ENCODE peak calls at places on chromosome 14, in six cellular contexts. One of them, this sample, is unnamed.

GRCh38 chr14:99317231-99318090 is 45.5 kb upstream of the BCL11B start:
- DNase-seq in stimulated activated CD4-positive, alpha-beta T cell treated with anti-CD3 and anti-CD28 coated beads, Interleukin-15, amount 100 ng/mL, for 1 hour: no peak
- DNase-seq in kidney tubule cell: no peak
- DNase-seq in NCI-H2081: no peak
- DNase-seq in right lobe of liver: no peak
- DNase-seq in Right ventricle myocardium superior: no peak
- DNase-seq in this sample: no peak

GRCh38 chr14:64841772-64842490 is 37.8 kb downstream of the SPTB start:
- DNase-seq in Right ventricle myocardium superior: peak
- DNase-seq in stimulated activated CD4-positive, alpha-beta T cell treated with anti-CD3 and anti-CD28 coated beads, Interleukin-15, amount 100 ng/mL, for 1 hour: no peak
- DNase-seq in right lobe of liver: no peak
- DNase-seq in kidney tubule cell: no peak
- DNase-seq in NCI-H2081: no peak
- DNase-seq in this sample: no peak

GRCh38 chr14:91383439-91383838 is 34.2 kb downstream of the CCDC88C start:
- DNase-seq in stimulated activated CD4-positive, alpha-beta T cell treated with anti-CD3 and anti-CD28 coated beads, Interleukin-15, amount 100 ng/mL, for 1 hour: no peak
- DNase-seq in kidney tubule cell: no peak
- DNase-seq in NCI-H2081: no peak
- DNase-seq in right lobe of liver: no peak
- DNase-seq in Right ventricle myocardium superior: no peak
- DNase-seq in this sample: peak

GRCh38 chr14:33943081-33943480 is 7.8 kb downstream of the EGLN3 start:
- DNase-seq in Right ventricle myocardium superior: no peak
- DNase-seq in kidney tubule cell: peak
- DNase-seq in NCI-H2081: peak
- DNase-seq in right lobe of liver: peak
- DNase-seq in stimulated activated CD4-positive, alpha-beta T cell treated with anti-CD3 and anti-CD28 coated beads, Interleukin-15, amount 100 ng/mL, for 1 hour: no peak
- DNase-seq in this sample: no peak

GRCh38 chr14:94462219-94462551 is 9.6 kb upstream of the SERPINA11 start:
- DNase-seq in kidney tubule cell: no peak
- DNase-seq in right lobe of liver: no peak
- DNase-seq in Right ventricle myocardium superior: no peak
- DNase-seq in NCI-H2081: no peak
- DNase-seq in stimulated activated CD4-positive, alpha-beta T cell treated with anti-CD3 and anti-CD28 coated beads, Interleukin-15, amount 100 ng/mL, for 1 hour: no peak
- DNase-seq in this sample: no peak

GRCh38 chr14:81137316-81137715 is 83.4 kb downstream of the GTF2A1 start:
- DNase-seq in NCI-H2081: no peak
- DNase-seq in stimulated activated CD4-positive, alpha-beta T cell treated with anti-CD3 and anti-CD28 coated beads, Interleukin-15, amount 100 ng/mL, for 1 hour: no peak
- DNase-seq in Right ventricle myocardium superior: no peak
- DNase-seq in kidney tubule cell: peak
- DNase-seq in right lobe of liver: no peak
- DNase-seq in this sample: peak

GRCh38 chr14:55514819-55515470 is 65.1 kb upstream of the KTN1 start:
- DNase-seq in NCI-H2081: no peak
- DNase-seq in Right ventricle myocardium superior: no peak
- DNase-seq in stimulated activated CD4-positive, alpha-beta T cell treated with anti-CD3 and anti-CD28 coated beads, Interleukin-15, amount 100 ng/mL, for 1 hour: no peak
- DNase-seq in kidney tubule cell: peak
- DNase-seq in right lobe of liver: no peak
- DNase-seq in this sample: peak

GRCh38 chr14:41446008-41446407 is 160.7 kb upstream of the LRFN5 start:
- DNase-seq in stimulated activated CD4-positive, alpha-beta T cell treated with anti-CD3 and anti-CD28 coated beads, Interleukin-15, amount 100 ng/mL, for 1 hour: no peak
- DNase-seq in NCI-H2081: no peak
- DNase-seq in right lobe of liver: no peak
- DNase-seq in Right ventricle myocardium superior: no peak
- DNase-seq in kidney tubule cell: no peak
- DNase-seq in this sample: no peak

GRCh38 chr14:56055521-56055920 is 62.7 kb upstream of the PELI2 start:
- DNase-seq in kidney tubule cell: no peak
- DNase-seq in Right ventricle myocardium superior: no peak
- DNase-seq in NCI-H2081: no peak
- DNase-seq in stimulated activated CD4-positive, alpha-beta T cell treated with anti-CD3 and anti-CD28 coated beads, Interleukin-15, amount 100 ng/mL, for 1 hour: no peak
- DNase-seq in right lobe of liver: no peak
- DNase-seq in this sample: no peak

GRCh38 chr14:94394594-94395305 is 6.3 kb upstream of the SERPINA1 start:
- DNase-seq in right lobe of liver: peak
- DNase-seq in stimulated activated CD4-positive, alpha-beta T cell treated with anti-CD3 and anti-CD28 coated beads, Interleukin-15, amount 100 ng/mL, for 1 hour: no peak
- DNase-seq in kidney tubule cell: no peak
- DNase-seq in Right ventricle myocardium superior: peak
- DNase-seq in NCI-H2081: no peak
- DNase-seq in this sample: no peak

GRCh38 chr14:69318241-69318640 is 58.3 kb downstream of the GALNT16 start:
- DNase-seq in stimulated activated CD4-positive, alpha-beta T cell treated with anti-CD3 and anti-CD28 coated beads, Interleukin-15, amount 100 ng/mL, for 1 hour: no peak
- DNase-seq in NCI-H2081: no peak
- DNase-seq in right lobe of liver: no peak
- DNase-seq in kidney tubule cell: peak
- DNase-seq in Right ventricle myocardium superior: no peak
- DNase-seq in this sample: no peak

This sample was measured in RWPE1.